ENCODE peak calls at places on chromosomes 5 and 9, in five cellular contexts. P is AG08396, G is NCI-H1105 treated with DMSO at 0.1 percent for 48 hours, K is PC-3, L is MCF 10A. Y is an unnamed sample.
A peak's percentile ranks its signal among the peaks of the same experiment; 100 is the strongest.

GRCh38 chr5:130868186-130868821 is 296.8 kb downstream of the HINT1 start:
- DNase-seq in K (no peak), G (no peak), P (no peak), L (no peak), Y (no peak)

GRCh38 chr5:76715734-76716455 is at the start of gene F2R:
- DNase-seq in P (peak; percentile 88), G (no peak), K (peak; percentile 38), L (peak; percentile 57), Y (peak; percentile 44)

GRCh38 chr5:130692766-130693165 is 472.3 kb downstream of the HINT1 start:
- DNase-seq in G (no peak), K (peak; percentile 51), L (peak; percentile 8), P (no peak), Y (no peak)

GRCh38 chr5:78716221-78716620 is 67.6 kb upstream of the LHFPL2 start:
- DNase-seq in G (no peak), L (no peak), P (peak; percentile 41), K (peak; percentile 15), Y (no peak)

GRCh38 chr5:176831026-176831423 is 20.7 kb downstream of the UNC5A start:
- DNase-seq in L (no peak), K (no peak), G (peak; percentile 37), P (no peak), Y (peak; percentile 81)

GRCh38 chr9:93076792-93077128 is 18.3 kb downstream of the SUSD3 start:
- DNase-seq in P (no peak), G (no peak), L (no peak), K (no peak), Y (no peak)

GRCh38 chr9:25677301-25678146 is 720 bp downstream of the TUSC1 start:
- DNase-seq in G (no peak), P (peak; percentile 86), K (peak; percentile 66), L (peak; percentile 86), Y (peak; percentile 88)

GRCh38 chr9:91727316-91727861 is 222.6 kb downstream of the ROR2 start:
- DNase-seq in L (peak; percentile 62), P (peak; percentile 87), K (peak; percentile 61), G (peak; percentile 58), Y (peak; percentile 33)

GRCh38 chr5:157354825-157355224 is 88.9 kb downstream of the CYFIP2 start:
- DNase-seq in P (no peak), K (peak; percentile 48), L (peak; percentile 19), G (no peak), Y (no peak)

GRCh38 chr9:38038307-38039089 is 30.5 kb downstream of the SHB start:
- DNase-seq in P (no peak), L (no peak), G (no peak), K (no peak), Y (peak; percentile 68)

GRCh38 chr5:52743970-52744369 is 43.7 kb upstream of the ITGA1 start:
- DNase-seq in P (peak; percentile 15), L (no peak), G (no peak), K (no peak), Y (no peak)

GRCh38 chr5:132265336-132266030 is 8.0 kb downstream of the PDLIM4 start:
- DNase-seq in G (no peak), P (peak; percentile 94), L (peak; percentile 89), K (peak; percentile 92), Y (no peak)

GRCh38 chr5:131682824-131683223 is 47.8 kb upstream of the RAPGEF6 start:
- DNase-seq in P (no peak), L (no peak), K (no peak), G (no peak), Y (no peak)

GRCh38 chr5:74673011-74673790 is 11.8 kb upstream of the HEXB start:
- DNase-seq in G (peak; percentile 46), P (no peak), L (peak; percentile 54), K (peak; percentile 59), Y (no peak)

GRCh38 chr9:93677641-93678136 is 101.3 kb downstream of the PHF2 start:
- DNase-seq in G (no peak), P (no peak), K (no peak), L (no peak), Y (no peak)

GRCh38 chr9:133603165-133603927 is 5.8 kb downstream of the FAM163B start:
- DNase-seq in P (no peak), K (no peak), G (peak; percentile 27), L (no peak), Y (no peak)

GRCh38 chr5:89343666-89344065 is 460.7 kb upstream of the MEF2C start:
- DNase-seq in K (no peak), P (no peak), L (no peak), G (peak; percentile 24), Y (no peak)